ENCODE peak calls at places on chromosomes 6 and 20, in nine cellular contexts. Y is neural progenitor cell; K is IMR-90; L is A673; J is AG04450; C is WERI-Rb-1; A is CD8-positive, alpha-beta T cell; X is effector memory CD4-positive, alpha-beta T cell; Z is tibial nerve. E is an unnamed sample.
A peak's percentile ranks its signal among the peaks of the same experiment; 100 is the strongest.

GRCh38 chr6:34358389-34358906 is 34.0 kb downstream of the NUDT3 start:
- DNase-seq in Y (no peak), A (no peak), L (peak; percentile 73), Z (no peak), J (no peak), C (no peak), K (peak; percentile 77), X (no peak), E (no peak)

GRCh38 chr6:70669133-70669532 is 1.4 kb downstream of the SMAP1 start:
- DNase-seq in Z (no peak), C (no peak), L (no peak), J (no peak), Y (no peak), X (no peak), K (peak; percentile 12), A (no peak), E (no peak)

GRCh38 chr6:71567562-71567961 is 279.0 kb downstream of the OGFRL1 start:
- DNase-seq in Y (no peak), K (no peak), J (no peak), A (no peak), X (no peak), Z (no peak), L (no peak), C (no peak), E (no peak)

GRCh38 chr6:7615611-7616383 is 25.8 kb downstream of the SNRNP48 start:
- DNase-seq in Y (peak; percentile 63), X (no peak), C (peak; percentile 60), K (peak; percentile 65), L (peak; percentile 72), Z (no peak), A (no peak), J (no peak), E (peak; percentile 43)

GRCh38 chr6:169590376-169590939 is 111.4 kb downstream of the WDR27 start:
- DNase-seq in L (no peak), Z (no peak), A (no peak), K (no peak), Y (no peak), C (no peak), X (no peak), J (no peak), E (no peak)

GRCh38 chr20:62740286-62741141 is 31.9 kb downstream of the NTSR1 start:
- DNase-seq in C (peak; percentile 11), L (peak; percentile 92), K (peak; percentile 95), A (peak; percentile 55), Y (no peak), J (peak; percentile 68), X (peak; percentile 87), Z (no peak), E (no peak)

GRCh38 chr6:89252902-89253301 is 35.7 kb upstream of the GABRR1 start:
- DNase-seq in Z (no peak), L (no peak), C (no peak), A (no peak), K (no peak), X (no peak), J (no peak), Y (no peak), E (no peak)

GRCh38 chr6:56055066-56055465 is 179.7 kb upstream of the BMP5 start:
- DNase-seq in Z (no peak), A (no peak), C (no peak), Y (no peak), X (no peak), L (no peak), K (no peak), J (no peak), E (no peak)

GRCh38 chr6:111885373-111886027 is 12.2 kb upstream of the FYN start:
- DNase-seq in K (no peak), X (no peak), Y (no peak), Z (no peak), L (no peak), J (no peak), A (no peak), C (no peak), E (no peak)

GRCh38 chr6:107600936-107601335 is 111.0 kb downstream of the SOBP start:
- DNase-seq in K (peak; percentile 47), Y (peak; percentile 79), C (no peak), Z (no peak), X (no peak), L (peak; percentile 52), A (no peak), J (peak; percentile 4), E (no peak)

GRCh38 chr6:3307436-3307835 is 48.7 kb downstream of the PSMG4 start:
- DNase-seq in A (no peak), K (no peak), X (no peak), Y (no peak), J (no peak), Z (no peak), L (no peak), C (no peak), E (no peak)

GRCh38 chr20:9311132-9311531 is 203.3 kb upstream of the LAMP5 start:
- DNase-seq in X (no peak), L (no peak), J (no peak), K (peak; percentile 24), Z (no peak), Y (no peak), A (no peak), C (no peak), E (no peak)

GRCh38 chr6:105384004-105384403 is 18.9 kb downstream of the PREP start:
- DNase-seq in Y (no peak), L (no peak), X (no peak), Z (no peak), K (no peak), C (no peak), J (no peak), A (no peak), E (no peak)

GRCh38 chr6:75611702-75612375 is 10.2 kb downstream of the SENP6 start:
- DNase-seq in K (peak; percentile 33), L (no peak), J (no peak), A (no peak), X (no peak), Y (no peak), C (no peak), Z (no peak), E (no peak)

DNA sequence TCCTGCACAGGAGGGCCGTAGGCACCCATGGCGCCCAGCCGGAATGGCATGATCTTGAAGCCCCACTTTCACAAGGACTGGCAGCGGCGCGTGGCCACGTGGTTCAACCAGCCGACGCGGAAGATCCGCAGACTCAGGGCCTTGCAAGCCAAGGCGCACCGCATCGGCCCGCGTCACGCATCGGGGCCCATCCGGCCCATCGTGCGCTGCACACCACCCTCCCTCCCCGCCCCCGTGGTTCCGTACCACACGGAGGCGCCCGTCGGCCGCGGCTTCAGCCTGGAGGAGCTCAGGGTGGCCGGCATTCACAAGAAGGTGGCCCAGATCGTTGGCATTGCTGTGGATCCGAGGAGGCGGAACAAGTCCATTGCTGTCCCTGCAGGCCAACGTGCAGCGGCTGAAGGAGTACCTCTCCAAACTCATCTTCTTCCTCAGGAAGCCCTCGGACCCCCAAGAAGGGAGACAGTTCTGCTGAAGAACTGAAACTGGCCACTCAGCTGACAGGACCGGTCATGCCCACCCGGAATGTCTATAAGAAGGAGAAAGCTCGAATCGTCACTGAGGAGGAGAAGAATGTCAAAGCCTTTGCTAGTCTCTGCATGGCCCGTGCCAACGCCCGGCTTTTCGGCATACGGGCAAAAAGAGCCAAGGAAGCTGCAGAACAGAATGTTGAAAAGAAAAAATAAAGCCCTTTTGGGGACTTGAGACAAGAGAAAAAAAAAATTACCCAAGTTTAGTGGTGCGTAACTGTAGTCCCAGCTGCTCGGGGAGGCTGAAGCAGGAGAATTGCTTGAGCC is 9.9 kb upstream of the NCOA5 start:
- DNase-seq in Y (peak; percentile 52), C (no peak), X (no peak), A (no peak), L (no peak), K (no peak), J (no peak), Z (no peak), E (peak; percentile 81)
- H3K27me3 ChIP-seq in Y (peaks cover 60% of the 10 kb centered on the region), C (no peaks in the 10 kb centered on the region), X (peaks cover 15% of the 10 kb centered on the region), A (peaks cover 3% of the 10 kb centered on the region), L (peaks cover 6% of the 10 kb centered on the region), K (peaks cover 22% of the 10 kb centered on the region), J (peaks cover 21% of the 10 kb centered on the region), Z (no peaks in the 10 kb centered on the region), E (peaks cover 5% of the 10 kb centered on the region)

GRCh38 chr6:41637179-41638001 is 878 bp upstream of the MDFI start:
- DNase-seq in Z (no peak), L (no peak), Y (peak; percentile 62), J (no peak), C (peak; percentile 55), K (no peak), X (no peak), A (no peak), E (peak; percentile 85)
- H3K27me3 ChIP-seq in Z (no peaks in the 10 kb centered on the region), L (no peaks in the 10 kb centered on the region), Y (peaks cover 81% of the 10 kb centered on the region), J (peaks cover 80% of the 10 kb centered on the region), C (no peaks in the 10 kb centered on the region), K (peaks cover 95% of the 10 kb centered on the region), X (peaks cover 16% of the 10 kb centered on the region), A (peaks cover 12% of the 10 kb centered on the region), E (peaks cover 30% of the 10 kb centered on the region)

DNA sequence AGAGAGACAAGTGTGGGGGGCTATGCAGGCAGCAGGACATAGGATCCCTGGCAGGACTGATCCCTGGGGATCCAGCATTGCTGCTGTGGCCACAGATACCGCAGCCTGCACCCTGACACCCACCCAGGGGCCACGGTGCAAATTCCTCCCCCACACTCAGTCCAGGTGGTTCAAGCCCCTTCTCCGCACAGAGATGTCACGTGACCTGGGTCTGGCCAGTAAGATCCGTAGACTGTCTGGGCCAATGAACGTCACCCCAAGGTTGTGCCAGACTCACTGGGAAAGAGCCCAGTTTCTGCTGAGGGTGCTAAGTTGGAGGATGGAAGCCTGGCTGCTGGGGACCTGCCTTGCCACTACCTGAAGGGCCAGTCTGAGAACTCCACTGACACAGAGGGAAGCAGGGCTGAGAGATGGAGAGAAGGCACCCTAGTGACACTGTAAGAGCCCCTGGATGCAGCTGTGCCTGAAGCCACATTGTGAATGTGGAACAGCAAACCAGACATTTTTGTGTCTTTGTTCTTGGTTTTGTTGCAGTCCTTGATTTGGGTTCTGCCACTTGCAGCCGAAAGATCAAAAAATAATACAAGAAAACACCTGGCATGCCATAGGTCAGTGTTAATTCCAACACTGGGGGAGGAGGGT is 228.6 kb downstream of the PREX1 start:
- DNase-seq in Y (no peak), K (no peak), A (no peak), L (no peak), C (no peak), X (no peak), Z (peak; percentile 1), J (no peak), E (no peak)
- H3K27me3 ChIP-seq in Y (no peaks in the 10 kb centered on the region), K (peaks cover 9% of the 10 kb centered on the region), A (no peaks in the 10 kb centered on the region), L (no peaks in the 10 kb centered on the region), C (no peaks in the 10 kb centered on the region), X (no peaks in the 10 kb centered on the region), Z (no peaks in the 10 kb centered on the region), J (no peaks in the 10 kb centered on the region), E (no peaks in the 10 kb centered on the region)

GRCh38 chr6:27608916-27609883 is 136.3 kb upstream of the ZNF184 start:
- DNase-seq in L (peak; percentile 79), Y (peak; percentile 78), A (no peak), C (peak; percentile 53), J (no peak), K (peak; percentile 60), Z (no peak), X (no peak), E (peak; percentile 66)

GRCh38 chr6:27604986-27605385 is 132.1 kb upstream of the ZNF184 start:
- DNase-seq in L (peak; percentile 39), C (no peak), Z (no peak), J (no peak), Y (peak; percentile 74), K (no peak), X (no peak), A (no peak), E (peak; percentile 60)

GRCh38 chr6:27599859-27600532 is 127.1 kb upstream of the ZNF184 start:
- DNase-seq in L (no peak), K (no peak), A (no peak), C (no peak), Y (no peak), J (no peak), X (no peak), Z (no peak), E (no peak)

GRCh38 chr6:27601668-27602254 is 128.9 kb upstream of the ZNF184 start:
- DNase-seq in Y (peak; percentile 65), J (no peak), X (no peak), C (no peak), L (peak; percentile 40), A (no peak), Z (no peak), K (no peak), E (peak; percentile 46)

GRCh38 chr6:27605401-27606342 is 132.8 kb upstream of the ZNF184 start:
- DNase-seq in X (no peak), K (peak; percentile 59), J (no peak), Y (peak; percentile 90), A (no peak), L (peak; percentile 85), Z (no peak), C (no peak), E (peak; percentile 71)
- H3K27me3 ChIP-seq in X (peaks cover 20% of the 10 kb centered on the region), K (no peaks in the 10 kb centered on the region), J (no peaks in the 10 kb centered on the region), Y (peaks cover 35% of the 10 kb centered on the region), A (peaks cover 21% of the 10 kb centered on the region), L (no peaks in the 10 kb centered on the region), Z (no peaks in the 10 kb centered on the region), C (peaks cover 94% of the 10 kb centered on the region), E (no peaks in the 10 kb centered on the region)